ENCODE peak calls at places on chromosomes 4 and X, in four cellular contexts. One of them, this sample, is unnamed. For H3K4me1, the result is how much of the 10 kb centered on the place peaks cover.

GRCh38 chr4:7526491-7526890 is 91.8 kb upstream of the PSAPL1 start:
- DNase-seq in GM23338: peak
- DNase-seq in HCT116: no peak
- DNase-seq in K562: no peak
- DNase-seq in this sample: no peak

GRCh38 chr4:87896020-87896621 is 63.4 kb downstream of the MEPE start:
- DNase-seq in GM23338: peak
- DNase-seq in HCT116: peak
- DNase-seq in K562: no peak
- DNase-seq in this sample: peak

GRCh38 chr4:39961311-39961877 is 16.3 kb downstream of the PDS5A start:
- DNase-seq in GM23338: no peak
- DNase-seq in K562: no peak
- DNase-seq in HCT116: no peak
- DNase-seq in this sample: no peak

GRCh38 chr4:13710486-13710885 is 83.0 kb upstream of the BOD1L1 start:
- DNase-seq in GM23338: no peak
- DNase-seq in HCT116: no peak
- DNase-seq in K562: no peak
- DNase-seq in this sample: no peak

GRCh38 chr4:96056346-96056934 is 216.5 kb downstream of the PDHA2 start:
- DNase-seq in HCT116: no peak
- DNase-seq in K562: no peak
- DNase-seq in GM23338: no peak
- DNase-seq in this sample: no peak

GRCh38 chrX:110284159-110284558 is 33.7 kb downstream of the AMMECR1 start:
- DNase-seq in K562: no peak
- DNase-seq in HCT116: no peak
- DNase-seq in GM23338: no peak
- DNase-seq in this sample: no peak

GRCh38 chr4:42654606-42655005 is 2.3 kb downstream of the ATP8A1 start:
- DNase-seq in HCT116: peak
- DNase-seq in GM23338: no peak
- DNase-seq in K562: peak
- DNase-seq in this sample: no peak

GRCh38 chrX:133250184-133251080 is 32.3 kb upstream of the TFDP3 start:
- DNase-seq in GM23338: no peak
- DNase-seq in HCT116: no peak
- DNase-seq in K562: no peak
- DNase-seq in this sample: no peak

GRCh38 chr4:132297346-132297745 is 851.7 kb upstream of the PCDH10 start:
- DNase-seq in GM23338: no peak
- DNase-seq in HCT116: no peak
- DNase-seq in K562: no peak
- DNase-seq in this sample: no peak

GRCh38 chr4:7660640-7661039 is 225.9 kb upstream of the PSAPL1 start:
- DNase-seq in GM23338: peak
- DNase-seq in K562: no peak
- DNase-seq in HCT116: no peak
- DNase-seq in this sample: no peak

GRCh38 chrX:104335765-104336164 is 81.0 kb upstream of the ESX1 start:
- DNase-seq in HCT116: no peak
- DNase-seq in K562: no peak
- DNase-seq in GM23338: no peak
- DNase-seq in this sample: no peak

GRCh38 chr4:98181815-98182214 is 38.5 kb upstream of the STPG2 start:
- DNase-seq in K562: no peak
- DNase-seq in HCT116: no peak
- DNase-seq in GM23338: peak
- DNase-seq in this sample: no peak

GRCh38 chr4:106717094-106717493 is 319.0 kb downstream of the DKK2 start:
- DNase-seq in HCT116: no peak
- DNase-seq in GM23338: no peak
- DNase-seq in K562: no peak
- DNase-seq in this sample: no peak

GRCh38 chrX:12494400-12495138 is 296.6 kb upstream of the PRPS2 start:
- DNase-seq in HCT116: no peak
- DNase-seq in K562: no peak
- DNase-seq in GM23338: peak
- DNase-seq in this sample: no peak

GRCh38 chr4:173522160-173522873 is 7.7 kb downstream of the HAND2 start:
- DNase-seq in HCT116: no peak
- DNase-seq in K562: peak
- DNase-seq in GM23338: peak
- DNase-seq in this sample: no peak

GRCh38 chr4:785332-786073 is 40.4 kb downstream of the CPLX1 start:
- DNase-seq in HCT116: no peak
- DNase-seq in GM23338: peak
- DNase-seq in K562: no peak
- DNase-seq in this sample: no peak
- H3K4me1 ChIP-seq in HCT116: under half
- H3K4me1 ChIP-seq in GM23338: under half
- H3K4me1 ChIP-seq in K562: under half
- H3K4me1 ChIP-seq in this sample: under half

GRCh38 chr4:184406915-184407314 is 67.4 kb downstream of the IRF2 start:
- DNase-seq in HCT116: no peak
- DNase-seq in K562: no peak
- DNase-seq in GM23338: no peak
- DNase-seq in this sample: no peak
- TF ChIP-seq POLR2AphosphoS5 in HCT116: no peak
- TF ChIP-seq POLR2AphosphoS5 in K562: no peak
- TF ChIP-seq POLR2AphosphoS5 in GM23338: no peak
- TF ChIP-seq POLR2AphosphoS5 in this sample: no peak

GRCh38 chrX:5971300-5971699 is 257.4 kb downstream of the NLGN4X start:
- DNase-seq in HCT116: no peak
- DNase-seq in GM23338: no peak
- DNase-seq in K562: no peak
- DNase-seq in this sample: no peak
- TF ChIP-seq REST in HCT116: no peak
- TF ChIP-seq REST in GM23338: no peak
- TF ChIP-seq REST in K562: no peak
- TF ChIP-seq REST in this sample: no peak

GRCh38 chr4:2869659-2870058 is 26.0 kb downstream of the ADD1 start:
- DNase-seq in HCT116: no peak
- DNase-seq in GM23338: no peak
- DNase-seq in K562: no peak
- DNase-seq in this sample: no peak
- H3K4me1 ChIP-seq in HCT116: under half
- H3K4me1 ChIP-seq in GM23338: half or more
- H3K4me1 ChIP-seq in K562: under half
- H3K4me1 ChIP-seq in this sample: under half

GRCh38 chr4:38765391-38765790 is 17.4 kb downstream of the TLR10 start:
- DNase-seq in GM23338: no peak
- DNase-seq in HCT116: no peak
- DNase-seq in K562: no peak
- DNase-seq in this sample: no peak

GRCh38 chr4:38759790-38760122 is 23.0 kb downstream of the TLR10 start:
- DNase-seq in GM23338: no peak
- DNase-seq in HCT116: no peak
- DNase-seq in K562: no peak
- DNase-seq in this sample: no peak

GRCh38 chr4:38764292-38764691 is 18.5 kb downstream of the TLR10 start:
- DNase-seq in HCT116: no peak
- DNase-seq in K562: no peak
- DNase-seq in GM23338: no peak
- DNase-seq in this sample: no peak

GRCh38 chr4:38760915-38761314 is 21.9 kb downstream of the TLR10 start:
- DNase-seq in HCT116: no peak
- DNase-seq in GM23338: no peak
- DNase-seq in K562: no peak
- DNase-seq in this sample: no peak

GRCh38 chr4:38762560-38762959 is 20.2 kb downstream of the TLR10 start:
- DNase-seq in GM23338: no peak
- DNase-seq in HCT116: no peak
- DNase-seq in K562: no peak
- DNase-seq in this sample: no peak
- TF ChIP-seq POLR2AphosphoS5 in GM23338: no peak
- TF ChIP-seq POLR2AphosphoS5 in HCT116: no peak
- TF ChIP-seq POLR2AphosphoS5 in K562: no peak
- TF ChIP-seq POLR2AphosphoS5 in this sample: no peak

GRCh38 chr4:139084425-139085093 is 69.0 kb downstream of the NOCT start:
- DNase-seq in GM23338: no peak
- DNase-seq in K562: peak
- DNase-seq in HCT116: no peak
- DNase-seq in this sample: no peak

GRCh38 chr4:139085141-139085540 is 69.6 kb downstream of the NOCT start:
- DNase-seq in K562: no peak
- DNase-seq in HCT116: no peak
- DNase-seq in GM23338: no peak
- DNase-seq in this sample: no peak

GRCh38 chr4:139078926-139079325 is 63.3 kb downstream of the NOCT start:
- DNase-seq in GM23338: no peak
- DNase-seq in K562: no peak
- DNase-seq in HCT116: no peak
- DNase-seq in this sample: no peak

GRCh38 chr4:139082750-139083532 is 67.4 kb downstream of the NOCT start:
- DNase-seq in HCT116: peak
- DNase-seq in GM23338: peak
- DNase-seq in K562: peak
- DNase-seq in this sample: peak

DNA sequence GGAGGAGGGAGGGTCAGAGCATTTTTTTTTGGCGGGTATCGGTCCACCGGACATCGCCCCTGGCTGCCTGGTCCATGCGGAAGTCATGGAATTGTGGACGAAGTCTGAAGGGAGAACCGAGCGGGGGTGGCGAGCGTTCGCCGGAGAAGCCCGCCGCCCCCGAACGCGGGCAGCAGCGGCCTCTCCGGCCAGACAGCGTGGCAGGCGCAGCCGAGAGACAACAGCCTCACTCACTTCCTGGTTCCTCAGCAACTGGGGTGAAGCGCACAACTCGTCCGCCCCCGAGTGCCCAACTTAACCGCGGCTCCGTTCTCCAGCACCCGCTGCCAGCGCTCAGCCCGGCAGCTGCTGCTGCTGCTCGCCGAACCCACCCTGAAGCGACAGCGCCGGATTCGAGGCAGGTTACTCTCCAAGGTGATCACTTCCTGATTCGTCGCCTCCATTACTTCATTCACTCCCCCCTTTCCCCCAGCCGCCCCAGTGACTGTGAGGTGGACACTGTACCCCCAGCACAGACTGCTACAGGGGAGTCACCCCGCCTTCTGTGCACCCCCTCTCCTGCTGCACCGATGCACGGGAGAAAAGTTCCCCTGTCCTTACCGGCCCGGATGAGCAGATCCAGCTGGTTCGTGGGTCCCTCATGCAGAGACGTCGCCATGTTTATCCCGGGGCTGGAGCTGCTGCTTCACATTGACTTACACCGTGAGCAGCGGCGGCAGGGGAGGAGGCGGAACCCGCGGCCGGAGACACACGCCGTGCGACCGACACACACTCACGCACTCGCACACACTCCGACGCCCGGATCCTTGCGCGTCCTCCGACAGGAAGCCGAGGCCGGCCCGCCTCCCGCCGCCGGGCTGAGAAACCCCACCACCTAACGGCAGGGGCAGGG is 68.2 kb downstream of the NOCT start:
- DNase-seq in HCT116: peak
- DNase-seq in K562: peak
- DNase-seq in GM23338: peak
- DNase-seq in this sample: peak
- TF ChIP-seq REST in HCT116: no peak
- TF ChIP-seq REST in K562: peak
- TF ChIP-seq REST in GM23338: peak
- TF ChIP-seq REST in this sample: no peak

DNA sequence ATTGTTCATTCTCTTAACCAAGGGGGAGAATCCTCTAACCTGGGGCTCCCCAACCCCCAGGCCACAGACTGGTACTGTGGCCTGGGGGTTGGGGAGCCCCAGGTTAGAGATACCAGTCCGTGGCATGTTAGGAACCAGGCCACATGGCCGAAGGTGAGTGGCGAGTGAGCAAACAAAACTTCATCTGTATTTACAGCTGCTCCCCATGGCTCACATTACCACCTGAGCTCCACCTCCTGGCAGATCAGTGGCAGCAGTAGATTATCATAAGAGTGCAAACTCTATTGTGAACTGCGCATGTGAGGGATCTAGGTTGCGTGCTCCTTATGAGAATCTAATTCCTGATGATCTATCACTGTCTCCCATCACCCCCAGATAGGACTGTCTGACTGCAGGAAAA is 957.2 kb upstream of the PRKX start:
- DNase-seq in K562: no peak
- DNase-seq in GM23338: no peak
- DNase-seq in HCT116: no peak
- DNase-seq in this sample: no peak
- H3K4me1 ChIP-seq in K562: under half
- H3K4me1 ChIP-seq in GM23338: under half
- H3K4me1 ChIP-seq in HCT116: under half
- H3K4me1 ChIP-seq in this sample: under half

This sample was measured in Panc1.